ENCODE peak calls at places on chromosomes 11 and 22, in four cellular contexts. One of them, this sample, is unnamed.

GRCh38 chr22:24208012-24208749 is 26.9 kb downstream of the SUSD2 start:
- DNase-seq in gastrocnemius medialis: no peak
- DNase-seq in lower lobe of right lung: no peak
- DNase-seq in adrenal gland: peak
- DNase-seq in this sample: no peak

GRCh38 chr22:43185860-43186261 is 1.1 kb downstream of the TTLL12 start:
- DNase-seq in gastrocnemius medialis: peak
- DNase-seq in lower lobe of right lung: no peak
- DNase-seq in adrenal gland: peak
- DNase-seq in this sample: no peak

GRCh38 chr22:50481045-50481439 is 301 bp upstream of the ADM2 start:
- DNase-seq in gastrocnemius medialis: no peak
- DNase-seq in lower lobe of right lung: peak
- DNase-seq in adrenal gland: no peak
- DNase-seq in this sample: no peak

GRCh38 chr22:29799217-29799680 is 32.1 kb downstream of the UQCR10 start:
- DNase-seq in gastrocnemius medialis: peak
- DNase-seq in lower lobe of right lung: peak
- DNase-seq in adrenal gland: peak
- DNase-seq in this sample: no peak

GRCh38 chr11:117823294-117823940 is 1.1 kb downstream of the FXYD2 start:
- DNase-seq in gastrocnemius medialis: no peak
- DNase-seq in lower lobe of right lung: no peak
- DNase-seq in adrenal gland: peak
- DNase-seq in this sample: no peak

GRCh38 chr22:40046126-40046525 is 51.4 kb downstream of the FAM83F start:
- DNase-seq in gastrocnemius medialis: no peak
- DNase-seq in lower lobe of right lung: no peak
- DNase-seq in adrenal gland: peak
- DNase-seq in this sample: no peak

GRCh38 chr22:41857160-41857859 is 24.4 kb downstream of the SREBF2 start:
- DNase-seq in gastrocnemius medialis: no peak
- DNase-seq in lower lobe of right lung: no peak
- DNase-seq in adrenal gland: peak
- DNase-seq in this sample: peak

GRCh38 chr11:83070044-83070877 is 1.4 kb downstream of the RAB30 start:
- DNase-seq in gastrocnemius medialis: no peak
- DNase-seq in lower lobe of right lung: no peak
- DNase-seq in adrenal gland: peak
- DNase-seq in this sample: no peak

GRCh38 chr11:6263664-6264063 is 4.0 kb downstream of the CCKBR start:
- DNase-seq in gastrocnemius medialis: no peak
- DNase-seq in lower lobe of right lung: no peak
- DNase-seq in adrenal gland: no peak
- DNase-seq in this sample: no peak

GRCh38 chr11:6260207-6260726 is 629 bp downstream of the CCKBR start:
- DNase-seq in gastrocnemius medialis: no peak
- DNase-seq in lower lobe of right lung: no peak
- DNase-seq in adrenal gland: no peak
- DNase-seq in this sample: no peak

GRCh38 chr11:6259638-6260019 is at the start of gene CCKBR:
- DNase-seq in gastrocnemius medialis: no peak
- DNase-seq in lower lobe of right lung: peak
- DNase-seq in adrenal gland: no peak
- DNase-seq in this sample: no peak

GRCh38 chr11:6258141-6258540 is 1.5 kb upstream of the CCKBR start:
- DNase-seq in gastrocnemius medialis: no peak
- DNase-seq in lower lobe of right lung: no peak
- DNase-seq in adrenal gland: no peak
- DNase-seq in this sample: no peak

GRCh38 chr11:6258571-6258998 is 1.1 kb upstream of the CCKBR start:
- DNase-seq in gastrocnemius medialis: no peak
- DNase-seq in lower lobe of right lung: no peak
- DNase-seq in adrenal gland: no peak
- DNase-seq in this sample: no peak
- H3K4me3 ChIP-seq in gastrocnemius medialis: peak
- H3K4me3 ChIP-seq in lower lobe of right lung: peak
- H3K4me3 ChIP-seq in adrenal gland: peak
- H3K4me3 ChIP-seq in this sample: no peak

DNA sequence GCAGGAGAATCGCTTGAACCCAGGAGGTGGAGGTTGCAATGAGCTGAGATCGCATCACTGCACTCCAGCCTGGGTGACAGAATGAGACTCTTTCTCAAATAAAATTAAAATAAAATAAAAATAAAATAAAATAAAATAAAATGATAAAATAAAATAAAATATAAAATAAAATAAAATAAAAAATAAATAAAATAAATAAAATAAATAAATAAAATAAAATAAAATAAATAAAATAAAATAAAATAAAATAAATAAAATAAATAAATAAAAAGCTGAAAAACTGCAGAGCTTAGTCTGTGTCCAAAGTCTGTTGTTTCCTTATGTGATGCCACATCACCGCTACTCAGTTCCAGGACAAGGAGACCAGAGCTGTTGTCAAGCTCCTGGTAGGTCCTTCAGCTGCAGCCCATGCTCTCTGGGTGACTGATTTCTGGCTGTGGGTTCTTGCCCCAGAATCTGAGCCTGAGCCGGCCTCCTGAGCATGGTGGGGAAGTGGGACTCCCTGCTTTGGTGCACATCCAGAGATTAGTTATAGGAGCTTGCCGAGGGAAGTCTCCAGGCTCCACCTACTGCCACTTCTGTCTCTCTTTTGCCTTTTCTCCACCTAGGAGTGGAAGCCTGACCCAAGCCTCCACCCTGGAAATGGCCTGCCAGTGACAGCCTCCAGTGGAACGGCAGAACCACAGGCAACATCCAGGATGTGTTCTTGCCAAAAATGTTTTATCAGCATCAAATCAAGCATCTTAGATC is 31.3 kb upstream of the ADA2 start:
- DNase-seq in gastrocnemius medialis: no peak
- DNase-seq in lower lobe of right lung: no peak
- DNase-seq in adrenal gland: no peak
- DNase-seq in this sample: no peak
- TF ChIP-seq CTCF in gastrocnemius medialis: no peak
- TF ChIP-seq CTCF in lower lobe of right lung: no peak
- TF ChIP-seq CTCF in adrenal gland: no peak
- TF ChIP-seq CTCF in this sample: no peak

DNA sequence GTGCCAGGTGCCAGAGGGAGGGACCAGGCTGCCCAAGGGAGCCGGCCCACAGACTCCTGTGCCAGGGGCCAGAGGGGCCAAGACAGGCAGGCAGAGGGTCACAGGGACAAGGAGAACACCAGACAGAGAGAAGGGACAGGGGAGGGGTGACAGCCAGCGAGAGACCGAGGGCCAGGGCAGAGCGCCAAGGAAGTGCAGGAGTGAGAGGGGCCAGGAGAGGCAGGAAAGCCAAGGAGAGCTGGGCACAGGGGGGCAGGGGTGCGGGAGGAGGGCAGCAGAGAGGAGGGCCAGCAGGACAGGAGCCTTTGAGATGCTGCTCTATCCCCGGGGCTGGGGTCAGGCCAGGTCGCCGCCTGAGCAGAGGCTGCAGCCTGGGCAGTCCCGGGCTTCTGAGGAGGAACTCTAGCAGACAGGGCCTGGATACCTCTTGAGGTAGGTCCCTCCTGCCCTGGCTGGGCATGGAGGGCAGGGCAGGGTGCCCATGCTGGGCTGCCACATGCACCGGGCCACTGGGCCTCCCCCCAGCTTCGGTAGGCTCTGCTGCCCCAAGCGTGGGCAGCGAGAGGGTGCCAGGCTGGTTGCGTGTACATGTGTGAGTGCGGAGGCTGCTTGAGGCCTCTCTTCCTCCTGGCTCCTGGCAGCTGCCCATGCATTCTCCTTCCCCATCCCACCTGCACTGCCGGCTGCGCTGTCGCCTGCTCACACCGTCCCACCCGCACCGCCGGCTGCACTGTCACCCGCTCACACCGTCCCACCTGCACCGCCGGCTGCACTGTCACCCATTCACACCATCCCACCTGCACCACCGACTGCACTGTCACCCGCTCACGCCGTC is 12.2 kb downstream of the LSP1 start:
- DNase-seq in gastrocnemius medialis: no peak
- DNase-seq in lower lobe of right lung: peak
- DNase-seq in adrenal gland: peak
- DNase-seq in this sample: no peak
- H3K4me3 ChIP-seq in gastrocnemius medialis: peak
- H3K4me3 ChIP-seq in lower lobe of right lung: peak
- H3K4me3 ChIP-seq in adrenal gland: peak
- H3K4me3 ChIP-seq in this sample: no peak

GRCh38 chr11:30586251-30587144 is at the start of gene MPPED2:
- DNase-seq in gastrocnemius medialis: no peak
- DNase-seq in lower lobe of right lung: peak
- DNase-seq in adrenal gland: peak
- DNase-seq in this sample: no peak
- TF ChIP-seq CTCF in gastrocnemius medialis: peak
- TF ChIP-seq CTCF in lower lobe of right lung: peak
- TF ChIP-seq CTCF in adrenal gland: peak
- TF ChIP-seq CTCF in this sample: peak

GRCh38 chr22:49218142-49218541 is 609.5 kb downstream of the BRD1 start:
- DNase-seq in gastrocnemius medialis: no peak
- DNase-seq in lower lobe of right lung: peak
- DNase-seq in adrenal gland: no peak
- DNase-seq in this sample: no peak
- H3K4me3 ChIP-seq in gastrocnemius medialis: no peak
- H3K4me3 ChIP-seq in lower lobe of right lung: no peak
- H3K4me3 ChIP-seq in adrenal gland: no peak
- H3K4me3 ChIP-seq in this sample: no peak

DNA sequence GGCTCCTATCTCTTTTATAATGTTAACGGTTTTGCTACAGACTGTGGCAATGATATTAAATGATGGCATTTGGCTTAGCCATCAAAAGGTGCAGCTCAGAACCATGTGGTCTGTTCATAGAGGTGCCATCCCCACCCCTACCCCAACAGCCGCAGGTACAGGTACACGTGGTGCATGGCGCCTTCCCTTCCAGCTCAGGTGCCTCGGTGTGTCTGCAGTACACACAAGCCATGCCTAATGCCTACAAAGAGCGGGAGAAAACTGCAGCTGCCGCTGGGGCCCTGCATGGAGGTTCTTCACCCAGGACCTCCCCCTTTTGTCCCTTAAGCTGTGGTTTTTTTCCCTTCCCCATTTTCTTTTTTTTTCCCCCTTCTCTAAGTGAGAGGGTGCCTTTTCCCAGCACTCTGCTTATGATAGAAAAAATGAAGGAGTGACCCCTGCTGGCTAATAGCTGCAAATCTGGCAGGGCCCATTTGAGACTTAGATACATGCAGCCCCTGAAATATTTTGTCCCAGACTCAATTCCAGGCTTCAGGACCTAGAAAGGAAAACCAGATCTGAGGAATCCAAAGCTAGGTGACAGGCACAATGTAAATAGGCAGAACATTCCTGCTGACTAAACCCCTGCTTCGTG is 6.5 kb downstream of the OR52M1 start:
- DNase-seq in gastrocnemius medialis: no peak
- DNase-seq in lower lobe of right lung: no peak
- DNase-seq in adrenal gland: no peak
- DNase-seq in this sample: no peak
- TF ChIP-seq CTCF in gastrocnemius medialis: no peak
- TF ChIP-seq CTCF in lower lobe of right lung: peak
- TF ChIP-seq CTCF in adrenal gland: no peak
- TF ChIP-seq CTCF in this sample: peak